ENCODE peak calls at places on chromosomes 13 and 19, in seven cellular contexts. One of them, this sample, is unnamed.

GRCh38 chr13:112984501-112984900 is 15.5 kb downstream of the MCF2L start:
- DNase-seq in fibroblast of lung: no peak
- DNase-seq in pancreas: no peak
- DNase-seq in fibroblast of pulmonary artery: no peak
- DNase-seq in esophagus squamous epithelium: no peak
- DNase-seq in lower lobe of right lung: no peak
- DNase-seq in heart right ventricle: no peak
- DNase-seq in this sample: no peak

GRCh38 chr19:42252365-42253244 is 2.3 kb downstream of the ERF start:
- DNase-seq in fibroblast of lung: peak; percentile 47
- DNase-seq in pancreas: peak; percentile 72
- DNase-seq in fibroblast of pulmonary artery: peak; percentile 50
- DNase-seq in esophagus squamous epithelium: no peak
- DNase-seq in lower lobe of right lung: no peak
- DNase-seq in heart right ventricle: peak; percentile 42
- DNase-seq in this sample: no peak

GRCh38 chr19:41321204-41321599 is 11.2 kb downstream of the CCDC97 start:
- DNase-seq in fibroblast of lung: no peak
- DNase-seq in pancreas: no peak
- DNase-seq in fibroblast of pulmonary artery: no peak
- DNase-seq in esophagus squamous epithelium: no peak
- DNase-seq in lower lobe of right lung: no peak
- DNase-seq in heart right ventricle: no peak
- DNase-seq in this sample: no peak

GRCh38 chr13:23695711-23696512 is 125.7 kb downstream of the TNFRSF19 start:
- DNase-seq in fibroblast of lung: no peak
- DNase-seq in pancreas: no peak
- DNase-seq in fibroblast of pulmonary artery: no peak
- DNase-seq in esophagus squamous epithelium: peak; percentile 16
- DNase-seq in lower lobe of right lung: peak; percentile 73
- DNase-seq in heart right ventricle: peak; percentile 51
- DNase-seq in this sample: no peak

GRCh38 chr19:11792942-11793341 is 5.4 kb upstream of the ZNF491 start:
- DNase-seq in fibroblast of lung: no peak
- DNase-seq in pancreas: no peak
- DNase-seq in fibroblast of pulmonary artery: no peak
- DNase-seq in esophagus squamous epithelium: no peak
- DNase-seq in lower lobe of right lung: no peak
- DNase-seq in heart right ventricle: no peak
- DNase-seq in this sample: no peak

GRCh38 chr19:4974855-4975469 is 6.0 kb downstream of the KDM4B start:
- DNase-seq in fibroblast of lung: no peak
- DNase-seq in pancreas: no peak
- DNase-seq in fibroblast of pulmonary artery: no peak
- DNase-seq in esophagus squamous epithelium: no peak
- DNase-seq in lower lobe of right lung: no peak
- DNase-seq in heart right ventricle: no peak
- DNase-seq in this sample: no peak

GRCh38 chr13:29763426-29764180 is 86.8 kb downstream of the UBL3 start:
- DNase-seq in fibroblast of lung: no peak
- DNase-seq in pancreas: no peak
- DNase-seq in fibroblast of pulmonary artery: no peak
- DNase-seq in esophagus squamous epithelium: no peak
- DNase-seq in lower lobe of right lung: no peak
- DNase-seq in heart right ventricle: no peak
- DNase-seq in this sample: no peak

GRCh38 chr19:19120308-19121156 is 17.7 kb downstream of the TMEM161A start:
- DNase-seq in fibroblast of lung: peak; percentile 81
- DNase-seq in pancreas: no peak
- DNase-seq in fibroblast of pulmonary artery: peak; percentile 82
- DNase-seq in esophagus squamous epithelium: no peak
- DNase-seq in lower lobe of right lung: no peak
- DNase-seq in heart right ventricle: peak; percentile 48
- DNase-seq in this sample: no peak

GRCh38 chr19:3196064-3196932 is 10.6 kb downstream of the NCLN start:
- DNase-seq in fibroblast of lung: no peak
- DNase-seq in pancreas: peak; percentile 74
- DNase-seq in fibroblast of pulmonary artery: no peak
- DNase-seq in esophagus squamous epithelium: no peak
- DNase-seq in lower lobe of right lung: no peak
- DNase-seq in heart right ventricle: no peak
- DNase-seq in this sample: peak; percentile 88

GRCh38 chr13:98141938-98142426 is 912 bp upstream of the FARP1 start:
- DNase-seq in fibroblast of lung: no peak
- DNase-seq in pancreas: peak; percentile 80
- DNase-seq in fibroblast of pulmonary artery: no peak
- DNase-seq in esophagus squamous epithelium: no peak
- DNase-seq in lower lobe of right lung: peak; percentile 58
- DNase-seq in heart right ventricle: peak; percentile 19
- DNase-seq in this sample: no peak

GRCh38 chr13:98142427-98143156 is at the start of gene FARP1:
- DNase-seq in fibroblast of lung: peak; percentile 62
- DNase-seq in pancreas: peak; percentile 94
- DNase-seq in fibroblast of pulmonary artery: peak; percentile 56
- DNase-seq in esophagus squamous epithelium: no peak
- DNase-seq in lower lobe of right lung: peak; percentile 83
- DNase-seq in heart right ventricle: peak; percentile 79
- DNase-seq in this sample: peak; percentile 91

GRCh38 chr13:98143157-98143553 is 261 bp downstream of the FARP1 start:
- DNase-seq in fibroblast of lung: no peak
- DNase-seq in pancreas: peak; percentile 84
- DNase-seq in fibroblast of pulmonary artery: no peak
- DNase-seq in esophagus squamous epithelium: no peak
- DNase-seq in lower lobe of right lung: peak; percentile 71
- DNase-seq in heart right ventricle: peak; percentile 65
- DNase-seq in this sample: no peak

GRCh38 chr13:98143601-98144500 is 957 bp downstream of the FARP1 start:
- DNase-seq in fibroblast of lung: peak; percentile 46
- DNase-seq in pancreas: peak; percentile 52
- DNase-seq in fibroblast of pulmonary artery: peak; percentile 54
- DNase-seq in esophagus squamous epithelium: no peak
- DNase-seq in lower lobe of right lung: peak; percentile 56
- DNase-seq in heart right ventricle: peak; percentile 45
- DNase-seq in this sample: no peak

DNA sequence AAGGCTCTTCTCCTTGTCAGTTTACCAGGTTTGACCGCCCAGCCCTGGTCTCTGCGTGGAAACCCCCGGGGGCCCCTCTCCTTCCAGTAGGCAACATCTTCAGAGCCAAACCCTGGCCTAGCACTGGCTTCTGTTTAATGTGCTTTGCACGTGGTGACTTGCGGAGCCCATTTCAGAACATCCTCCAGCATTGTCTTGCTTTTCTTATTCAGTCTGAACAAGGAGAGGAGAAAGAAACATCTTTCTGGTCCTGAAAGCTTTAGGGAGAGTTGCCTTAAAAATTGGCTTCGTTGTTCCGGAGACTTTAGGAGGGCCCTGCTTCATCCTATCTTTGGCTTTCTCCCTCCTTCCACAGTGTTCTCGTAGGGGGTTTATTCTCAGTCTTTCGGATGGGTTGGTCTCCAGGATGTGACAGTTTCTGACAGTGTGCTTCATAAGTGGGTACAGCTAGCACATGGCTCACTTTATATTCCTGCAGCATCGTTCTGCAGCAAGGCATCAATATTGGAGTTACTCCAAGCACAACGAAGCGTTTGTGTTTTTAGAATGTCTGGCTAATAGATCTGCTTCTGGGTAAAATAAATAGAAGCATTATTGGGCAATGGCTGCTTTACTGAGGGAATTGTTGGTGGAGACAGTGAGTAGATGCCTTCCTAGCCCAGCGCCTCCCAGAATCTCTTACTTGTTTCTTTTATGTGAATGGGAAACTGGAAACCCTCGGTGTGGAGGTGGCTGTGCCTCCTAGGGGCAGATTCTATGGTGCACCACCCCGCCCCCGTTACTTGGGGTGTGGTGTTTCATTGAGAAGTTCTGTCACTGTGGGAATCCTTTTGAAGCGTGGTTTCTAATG is 1.8 kb downstream of the FARP1 start:
- DNase-seq in fibroblast of lung: peak; percentile 77
- DNase-seq in pancreas: no peak
- DNase-seq in fibroblast of pulmonary artery: peak; percentile 42
- DNase-seq in esophagus squamous epithelium: no peak
- DNase-seq in lower lobe of right lung: peak; percentile 50
- DNase-seq in heart right ventricle: no peak
- DNase-seq in this sample: no peak
- TF ChIP-seq CTCF in fibroblast of lung: peak; percentile 24
- TF ChIP-seq CTCF in pancreas: no peak
- TF ChIP-seq CTCF in fibroblast of pulmonary artery: peak; percentile 8
- TF ChIP-seq CTCF in esophagus squamous epithelium: no peak
- TF ChIP-seq CTCF in lower lobe of right lung: no peak
- TF ChIP-seq CTCF in heart right ventricle: no peak
- TF ChIP-seq CTCF in this sample: peak; percentile 64

DNA sequence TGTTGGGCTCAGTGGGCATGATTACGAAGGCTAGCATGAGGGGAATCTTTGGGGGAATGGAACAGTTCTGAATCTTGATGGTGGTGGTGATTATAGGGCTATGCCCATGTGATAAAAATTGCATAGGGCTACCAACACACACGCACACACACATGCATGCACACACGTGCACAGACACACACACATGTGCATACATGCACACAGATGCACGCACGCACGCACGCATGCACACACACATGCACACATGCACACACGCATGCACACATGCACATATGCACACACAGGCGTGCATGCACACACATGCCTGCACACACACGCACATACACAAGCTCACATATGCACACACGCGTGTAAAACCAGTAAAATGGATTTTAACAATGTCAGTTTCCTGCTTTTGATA is 85.9 kb downstream of the MUC16 start:
- DNase-seq in fibroblast of lung: no peak
- DNase-seq in pancreas: no peak
- DNase-seq in fibroblast of pulmonary artery: no peak
- DNase-seq in esophagus squamous epithelium: no peak
- DNase-seq in lower lobe of right lung: no peak
- DNase-seq in heart right ventricle: no peak
- DNase-seq in this sample: no peak
- TF ChIP-seq CTCF in fibroblast of lung: no peak
- TF ChIP-seq CTCF in pancreas: no peak
- TF ChIP-seq CTCF in fibroblast of pulmonary artery: no peak
- TF ChIP-seq CTCF in esophagus squamous epithelium: no peak
- TF ChIP-seq CTCF in lower lobe of right lung: no peak
- TF ChIP-seq CTCF in heart right ventricle: no peak
- TF ChIP-seq CTCF in this sample: no peak

GRCh38 chr19:7494416-7495098 is 5.7 kb upstream of the PEX11G start:
- DNase-seq in fibroblast of lung: peak; percentile 42
- DNase-seq in pancreas: peak; percentile 85
- DNase-seq in fibroblast of pulmonary artery: peak; percentile 21
- DNase-seq in esophagus squamous epithelium: no peak
- DNase-seq in lower lobe of right lung: no peak
- DNase-seq in heart right ventricle: peak; percentile 58
- DNase-seq in this sample: no peak
- TF ChIP-seq CTCF in fibroblast of lung: no peak
- TF ChIP-seq CTCF in pancreas: peak; percentile 30
- TF ChIP-seq CTCF in fibroblast of pulmonary artery: no peak
- TF ChIP-seq CTCF in esophagus squamous epithelium: no peak
- TF ChIP-seq CTCF in lower lobe of right lung: peak; percentile 19
- TF ChIP-seq CTCF in heart right ventricle: no peak
- TF ChIP-seq CTCF in this sample: peak; percentile 30

GRCh38 chr13:80342541-80343371 is 1.8 kb upstream of the SPRY2 start:
- DNase-seq in fibroblast of lung: peak; percentile 77
- DNase-seq in pancreas: peak; percentile 94
- DNase-seq in fibroblast of pulmonary artery: peak; percentile 79
- DNase-seq in esophagus squamous epithelium: no peak
- DNase-seq in lower lobe of right lung: peak; percentile 92
- DNase-seq in heart right ventricle: peak; percentile 91
- DNase-seq in this sample: no peak

GRCh38 chr13:80341771-80342271 is 895 bp upstream of the SPRY2 start:
- DNase-seq in fibroblast of lung: peak; percentile 62
- DNase-seq in pancreas: no peak
- DNase-seq in fibroblast of pulmonary artery: peak; percentile 71
- DNase-seq in esophagus squamous epithelium: no peak
- DNase-seq in lower lobe of right lung: peak; percentile 76
- DNase-seq in heart right ventricle: peak; percentile 51
- DNase-seq in this sample: no peak

GRCh38 chr13:80340643-80341097 is 256 bp downstream of the SPRY2 start:
- DNase-seq in fibroblast of lung: peak; percentile 76
- DNase-seq in pancreas: no peak
- DNase-seq in fibroblast of pulmonary artery: peak; percentile 81
- DNase-seq in esophagus squamous epithelium: peak; percentile 14
- DNase-seq in lower lobe of right lung: peak; percentile 60
- DNase-seq in heart right ventricle: no peak
- DNase-seq in this sample: no peak

GRCh38 chr13:80339841-80340642 is 884 bp downstream of the SPRY2 start:
- DNase-seq in fibroblast of lung: peak; percentile 28
- DNase-seq in pancreas: peak; percentile 83
- DNase-seq in fibroblast of pulmonary artery: peak; percentile 42
- DNase-seq in esophagus squamous epithelium: no peak
- DNase-seq in lower lobe of right lung: peak; percentile 69
- DNase-seq in heart right ventricle: peak; percentile 55
- DNase-seq in this sample: no peak

GRCh38 chr13:80341098-80341701 is at the start of gene SPRY2:
- DNase-seq in fibroblast of lung: peak; percentile 98
- DNase-seq in pancreas: peak; percentile 93
- DNase-seq in fibroblast of pulmonary artery: peak; percentile 98
- DNase-seq in esophagus squamous epithelium: peak; percentile 41
- DNase-seq in lower lobe of right lung: peak; percentile 95
- DNase-seq in heart right ventricle: peak; percentile 93
- DNase-seq in this sample: peak; percentile 95
- TF ChIP-seq CTCF in fibroblast of lung: no peak
- TF ChIP-seq CTCF in pancreas: peak; percentile 14
- TF ChIP-seq CTCF in fibroblast of pulmonary artery: no peak
- TF ChIP-seq CTCF in esophagus squamous epithelium: peak; percentile 31
- TF ChIP-seq CTCF in lower lobe of right lung: peak; percentile 36
- TF ChIP-seq CTCF in heart right ventricle: no peak
- TF ChIP-seq CTCF in this sample: peak; percentile 43